ENCODE peak calls at places on chromosomes 2 and 18, in seven cellular contexts. N, B, S, A, V, O and U are unnamed samples.

GRCh38 chr2:237427807-237428506 is 14.0 kb upstream of the COL6A3 start:
- DNase-seq in N (no peak), B (no peak), S (no peak), A (no peak), V (no peak), O (no peak), U (no peak)

GRCh38 chr2:44169155-44169898 is 652 bp downstream of the PPM1B start:
- DNase-seq in N (peak), B (no peak), S (peak), A (peak), V (peak), O (peak), U (no peak)

GRCh38 chr18:32763306-32763705 is 9.5 kb downstream of the KLHL14 start:
- DNase-seq in N (no peak), B (no peak), S (no peak), A (no peak), V (no peak), O (no peak), U (no peak)

GRCh38 chr2:68253211-68254068 is 1.1 kb upstream of the PPP3R1 start:
- DNase-seq in N (no peak), B (no peak), S (no peak), A (peak), V (no peak), O (peak), U (no peak)

GRCh38 chr2:223952280-223952968 is 4.8 kb upstream of the MRPL44 start:
- DNase-seq in N (no peak), B (no peak), S (no peak), A (no peak), V (no peak), O (no peak), U (no peak)

GRCh38 chr2:109429711-109430265 is 184.0 kb downstream of the SEPTIN10 start:
- DNase-seq in N (no peak), B (no peak), S (no peak), A (no peak), V (no peak), O (no peak), U (no peak)

GRCh38 chr18:36770315-36770946 is 58.4 kb downstream of the TPGS2 start:
- DNase-seq in N (no peak), B (no peak), S (no peak), A (no peak), V (no peak), O (peak), U (no peak)

GRCh38 chr2:127901339-127902072 is 15.8 kb upstream of the AMMECR1L start:
- DNase-seq in N (no peak), B (no peak), S (peak), A (no peak), V (peak), O (peak), U (no peak)

GRCh38 chr2:113791697-113792590 is 35.5 kb upstream of the SLC35F5 start:
- DNase-seq in N (no peak), B (peak), S (no peak), A (no peak), V (no peak), O (no peak), U (peak)

GRCh38 chr2:71830497-71831207 is 317.0 kb downstream of the CYP26B1 start:
- DNase-seq in N (no peak), B (no peak), S (no peak), A (no peak), V (no peak), O (no peak), U (no peak)

GRCh38 chr2:161237397-161238263 is 70.6 kb upstream of the PSMD14 start:
- DNase-seq in N (peak), B (no peak), S (peak), A (no peak), V (peak), O (peak), U (no peak)

GRCh38 chr2:144703852-144704324 is 184.0 kb upstream of the ZEB2 start:
- DNase-seq in N (no peak), B (peak), S (no peak), A (peak), V (no peak), O (peak), U (peak)